ENCODE peak calls at places on chromosomes 2 and 18, in six cellular contexts. O is H1, X is HepG2, J is K562, I is GM12891, V is GM12878. Q is an unnamed sample.

GRCh38 chr2:123738643-123739042 is 286.4 kb upstream of the CNTNAP5 start:
- DNase-seq in V (no peak), O (no peak), J (no peak), X (no peak), I (no peak), Q (no peak)

GRCh38 chr2:24049485-24050021 is at the start of gene FKBP1B:
- DNase-seq in V (no peak), J (peak), I (peak), X (peak), O (peak), Q (peak)

GRCh38 chr18:78127041-78127440 is 852.6 kb upstream of the SALL3 start:
- DNase-seq in I (no peak), X (no peak), O (no peak), V (no peak), J (no peak), Q (no peak)

GRCh38 chr2:230696670-230697069 is 16.0 kb upstream of the CAB39 start:
- DNase-seq in J (no peak), V (no peak), O (no peak), I (no peak), X (no peak), Q (no peak)

GRCh38 chr2:42197792-42198191 is 28.6 kb downstream of the EML4 start:
- DNase-seq in V (no peak), J (no peak), O (no peak), I (no peak), X (no peak), Q (no peak)

GRCh38 chr2:101305492-101306123 is 2.9 kb downstream of the RNF149 start:
- DNase-seq in V (no peak), J (peak), I (no peak), X (no peak), O (no peak), Q (no peak)

GRCh38 chr2:7819860-7820259 is 862.0 kb upstream of the ID2 start:
- DNase-seq in V (no peak), J (no peak), I (no peak), O (no peak), X (no peak), Q (no peak)

GRCh38 chr2:221914334-221914733 is 342.2 kb upstream of the EPHA4 start:
- DNase-seq in O (no peak), I (no peak), X (no peak), V (no peak), J (no peak), Q (no peak)

GRCh38 chr18:51655327-51655698 is 457.8 kb upstream of the MEX3C start:
- DNase-seq in O (no peak), I (peak), V (peak), X (no peak), J (no peak), Q (no peak)

GRCh38 chr2:10537522-10538195 is 89.5 kb upstream of the ODC1 start:
- DNase-seq in O (no peak), J (no peak), V (no peak), X (no peak), I (no peak), Q (no peak)

GRCh38 chr18:35117951-35118411 is 76.8 kb downstream of the MAPRE2 start:
- DNase-seq in I (no peak), J (no peak), X (no peak), V (no peak), O (no peak), Q (no peak)

GRCh38 chr2:225932741-225933413 is 533.4 kb downstream of the NYAP2 start:
- DNase-seq in J (no peak), V (no peak), O (no peak), X (no peak), I (no peak), Q (no peak)

GRCh38 chr18:33560686-33561370 is 17.2 kb upstream of the ASXL3 start:
- DNase-seq in O (no peak), V (peak), J (peak), I (no peak), X (peak), Q (no peak)

GRCh38 chr2:17184512-17184911 is 333.7 kb downstream of the RAD51AP2 start:
- DNase-seq in I (no peak), X (no peak), V (no peak), J (no peak), O (no peak), Q (no peak)
- TF ChIP-seq TAF1 in I (no peak), X (no peak), V (no peak), J (no peak), O (no peak), Q (no peak)

DNA sequence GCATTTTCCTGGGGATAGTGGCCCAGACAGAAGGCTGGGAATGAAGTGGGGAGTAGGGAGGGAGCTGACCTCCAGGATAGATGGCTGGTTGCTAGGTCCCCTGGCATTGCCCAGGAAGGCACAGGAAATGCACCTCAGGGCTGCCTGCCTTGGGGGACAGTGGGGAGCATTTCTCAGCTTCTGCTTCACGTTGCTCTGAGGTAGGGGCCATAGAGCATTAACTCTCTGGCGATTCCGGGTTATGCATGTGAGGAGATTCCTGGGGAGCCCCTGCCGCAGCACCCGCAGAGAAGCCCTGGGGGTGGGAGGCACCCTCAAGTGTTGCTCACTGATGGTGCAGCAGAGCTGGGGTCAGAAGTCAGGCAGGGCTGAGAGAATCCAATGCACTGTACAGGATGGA is 256.5 kb downstream of the CYP26B1 start:
- DNase-seq in X (no peak), J (no peak), I (no peak), V (no peak), O (peak), Q (no peak)
- TF ChIP-seq POLR2A in X (no peak), J (no peak), I (no peak), V (no peak), O (no peak), Q (no peak)

GRCh38 chr2:209525336-209525735 is 101.5 kb downstream of the MAP2 start:
- DNase-seq in V (no peak), J (no peak), I (no peak), X (no peak), O (no peak), Q (no peak)

GRCh38 chr2:209526541-209526940 is 102.7 kb downstream of the MAP2 start:
- DNase-seq in J (no peak), O (no peak), V (no peak), I (no peak), X (no peak), Q (no peak)

GRCh38 chr2:209523778-209524362 is 100.0 kb downstream of the MAP2 start:
- DNase-seq in V (no peak), J (no peak), O (no peak), X (no peak), I (no peak), Q (no peak)

GRCh38 chr2:209523041-209523740 is 99.3 kb downstream of the MAP2 start:
- DNase-seq in V (no peak), X (no peak), J (no peak), O (no peak), I (no peak), Q (no peak)

GRCh38 chr2:209525834-209526281 is 102.0 kb downstream of the MAP2 start:
- DNase-seq in I (no peak), O (no peak), J (no peak), V (no peak), X (no peak), Q (no peak)
- TF ChIP-seq POLR2AphosphoS5 in I (no peak), O (no peak), J (no peak), V (no peak), X (no peak), Q (no peak)

DNA sequence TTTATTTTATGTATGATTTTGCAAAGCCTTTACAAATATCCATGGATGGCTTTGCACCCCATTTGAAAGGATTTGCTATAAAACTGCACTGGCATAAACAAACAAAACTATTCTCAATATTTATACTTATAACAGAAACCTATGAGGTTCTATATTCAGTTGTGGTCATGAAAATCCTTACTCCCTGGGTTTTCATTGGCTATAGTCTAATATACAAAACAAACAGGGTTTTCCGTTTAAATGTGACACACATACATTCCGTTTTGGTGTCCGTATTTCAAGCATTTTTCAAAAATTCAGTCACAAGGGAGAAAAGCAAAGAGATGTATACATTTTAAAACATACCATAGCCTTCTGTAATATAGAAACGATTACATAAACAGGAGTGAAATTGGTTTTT is 100.0 kb downstream of the TCF4 start:
- DNase-seq in O (no peak), X (no peak), J (no peak), I (no peak), V (no peak), Q (no peak)
- TF ChIP-seq TAF1 in O (no peak), X (no peak), J (no peak), I (no peak), V (no peak), Q (no peak)

GRCh38 chr2:233822781-233823730 is 31.3 kb downstream of the HJURP start:
- DNase-seq in I (no peak), X (no peak), O (no peak), V (no peak), J (no peak), Q (no peak)
- TF ChIP-seq POLR2A in I (no peak), X (no peak), O (no peak), V (no peak), J (no peak), Q (no peak)

GRCh38 chr2:63049291-63050185 is 1.1 kb upstream of the OTX1 start:
- DNase-seq in O (peak), I (no peak), X (no peak), V (no peak), J (no peak), Q (peak)

GRCh38 chr2:63050916-63051794 is 525 bp downstream of the OTX1 start:
- DNase-seq in I (no peak), V (no peak), X (no peak), O (peak), J (peak), Q (peak)

GRCh38 chr2:63048367-63049171 is 2.1 kb upstream of the OTX1 start:
- DNase-seq in O (peak), X (no peak), I (no peak), V (no peak), J (no peak), Q (no peak)

GRCh38 chr2:63051795-63052333 is 1.2 kb downstream of the OTX1 start:
- DNase-seq in O (peak), I (no peak), V (no peak), J (no peak), X (no peak), Q (peak)

GRCh38 chr2:63050186-63050915 is at the start of gene OTX1:
- DNase-seq in I (peak), X (peak), J (peak), V (peak), O (peak), Q (peak)
- TF ChIP-seq POLR2AphosphoS5 in I (no peak), X (peak), J (peak), V (no peak), O (no peak), Q (no peak)

GRCh38 chr18:65093341-65093740 is 657.5 kb upstream of the CDH7 start:
- DNase-seq in O (no peak), I (no peak), V (no peak), J (no peak), X (no peak), Q (no peak)

GRCh38 chr18:65091737-65092329 is 659.0 kb upstream of the CDH7 start:
- DNase-seq in X (peak), O (no peak), I (no peak), V (no peak), J (peak), Q (no peak)
- TF ChIP-seq TAF1 in X (no peak), O (no peak), I (no peak), V (no peak), J (no peak), Q (no peak)

Q was measured in GM12892.